ENCODE peak calls at places on chromosome 9, in seven cellular contexts. Z is GM12878, V is H1, N is GM12891, R is HepG2, L is SK-N-SH, C is K562. Q is an unnamed sample.

GRCh38 chr9:135507104-135508035 is 6.9 kb downstream of the MRPS2 start:
- DNase-seq in Z (no peak), R (no peak), N (no peak), L (peak), V (no peak), C (no peak), Q (no peak)

GRCh38 chr9:8734760-8735159 is 935.2 kb upstream of the DMAC1 start:
- DNase-seq in L (no peak), Z (no peak), N (no peak), R (no peak), V (peak), C (no peak), Q (no peak)

GRCh38 chr9:70407081-70407503 is 7.4 kb downstream of the KLF9 start:
- DNase-seq in Z (no peak), L (no peak), V (no peak), C (no peak), N (no peak), R (no peak), Q (no peak)

GRCh38 chr9:107592439-107592838 is 102.9 kb upstream of the KLF4 start:
- DNase-seq in L (no peak), C (no peak), V (no peak), N (no peak), R (no peak), Z (no peak), Q (no peak)

GRCh38 chr9:77586591-77586990 is 61.5 kb downstream of the GNA14 start:
- DNase-seq in R (no peak), V (no peak), L (no peak), C (no peak), N (no peak), Z (no peak), Q (no peak)

GRCh38 chr9:12811935-12812334 is 37.1 kb downstream of the LURAP1L start:
- DNase-seq in N (no peak), R (no peak), L (no peak), V (no peak), Z (no peak), C (no peak), Q (no peak)

GRCh38 chr9:114852050-114852594 is 46.3 kb upstream of the TNFSF15 start:
- DNase-seq in C (no peak), L (no peak), Z (no peak), N (no peak), V (no peak), R (no peak), Q (no peak)

GRCh38 chr9:93684806-93685553 is 108.6 kb downstream of the PHF2 start:
- DNase-seq in C (peak), Z (no peak), L (no peak), V (no peak), R (no peak), N (no peak), Q (no peak)

DNA sequence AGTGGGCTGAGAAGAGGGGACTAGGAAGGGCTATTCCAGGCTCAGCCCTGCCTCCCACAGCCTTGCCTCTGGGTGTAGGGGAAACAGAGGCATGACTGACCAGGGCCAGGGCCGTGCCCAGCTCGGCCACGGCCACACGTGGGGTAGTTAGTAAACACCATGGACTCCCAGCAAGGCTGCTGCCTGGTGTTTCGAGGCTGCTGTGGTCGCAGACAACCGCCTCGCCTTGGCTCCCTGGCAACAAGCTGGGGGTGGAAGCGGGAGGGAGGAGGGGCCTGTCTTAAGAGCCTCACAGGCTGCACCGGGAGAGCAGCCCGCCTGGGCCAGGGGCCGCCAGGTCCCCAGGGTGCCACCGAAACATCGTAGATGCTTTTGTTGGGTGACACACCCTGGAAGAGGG is 90.2 kb upstream of the CACNA1B start:
- DNase-seq in N (no peak), R (no peak), L (no peak), V (no peak), Z (no peak), C (no peak), Q (no peak)
- TF ChIP-seq TAF1 in N (no peak), R (no peak), L (no peak), V (no peak), Z (no peak), C (no peak), Q (no peak)

GRCh38 chr9:19998153-19998552 is 209.3 kb upstream of the SLC24A2 start:
- DNase-seq in N (no peak), L (no peak), Z (peak), C (no peak), V (no peak), R (no peak), Q (no peak)
- TF ChIP-seq POLR2AphosphoS5 in N (no peak), L (no peak), Z (no peak), C (no peak), V (no peak), R (no peak), Q (no peak)

GRCh38 chr9:91900057-91900816 is 49.8 kb downstream of the ROR2 start:
- DNase-seq in Z (no peak), C (peak), L (peak), N (no peak), V (no peak), R (no peak), Q (no peak)
- TF ChIP-seq TAF1 in Z (no peak), C (peak), L (no peak), N (no peak), V (no peak), R (no peak), Q (no peak)

GRCh38 chr9:68538200-68538599 is 2.5 kb downstream of the TMEM252 start:
- DNase-seq in V (no peak), R (no peak), L (no peak), Z (no peak), N (no peak), C (no peak), Q (no peak)
- TF ChIP-seq POLR2AphosphoS5 in V (no peak), R (no peak), L (no peak), Z (no peak), N (no peak), C (no peak), Q (no peak)

GRCh38 chr9:37292896-37293295 is 129.6 kb upstream of the GRHPR start:
- DNase-seq in L (no peak), R (no peak), V (no peak), N (no peak), C (no peak), Z (no peak), Q (no peak)

GRCh38 chr9:37290881-37291485 is 131.5 kb upstream of the GRHPR start:
- DNase-seq in R (no peak), L (no peak), N (no peak), V (no peak), C (no peak), Z (no peak), Q (no peak)

GRCh38 chr9:37295178-37295577 is 127.3 kb upstream of the GRHPR start:
- DNase-seq in V (no peak), R (no peak), N (no peak), C (no peak), L (no peak), Z (no peak), Q (no peak)

GRCh38 chr9:37295796-37296195 is 126.7 kb upstream of the GRHPR start:
- DNase-seq in L (no peak), R (no peak), Z (no peak), N (no peak), V (no peak), C (peak), Q (no peak)

DNA sequence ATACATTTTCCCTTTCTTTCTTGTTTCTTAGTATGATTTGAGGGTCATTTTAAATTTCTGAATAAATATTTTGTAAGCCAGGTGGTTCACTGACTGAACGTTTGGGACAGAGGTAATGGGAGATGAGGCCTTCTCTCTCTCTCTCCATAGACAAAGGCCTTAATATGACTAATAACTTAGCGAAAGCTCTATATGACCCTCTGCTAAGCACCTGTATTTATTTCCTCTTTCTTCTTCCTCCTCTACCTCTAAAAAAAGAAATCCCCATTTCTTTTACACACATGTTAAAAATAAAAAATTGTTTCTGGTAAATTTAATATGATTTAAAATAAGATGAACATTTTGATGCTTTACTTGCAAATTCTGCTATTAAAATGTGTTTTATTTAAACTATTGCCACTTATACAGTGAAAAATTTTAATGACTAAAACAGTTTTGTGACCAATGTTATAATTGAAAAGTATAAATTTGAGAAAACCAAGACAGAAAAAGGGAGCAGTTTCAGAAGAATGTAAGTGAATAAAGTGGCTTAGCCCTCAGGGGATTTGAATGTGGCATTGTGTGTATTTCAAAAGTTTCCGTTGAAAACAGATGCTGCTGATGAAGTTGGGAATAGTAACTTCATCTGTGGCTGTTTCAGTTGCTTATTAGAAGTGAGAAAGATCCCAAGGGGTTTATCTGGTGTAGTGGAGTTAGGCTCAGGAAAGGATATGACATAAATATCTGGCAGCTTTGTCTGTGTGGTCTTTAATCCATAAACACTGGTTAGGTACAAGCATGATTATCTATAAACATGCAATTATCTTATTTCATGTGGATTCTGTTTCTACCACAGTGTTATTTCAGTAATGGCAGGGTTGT is 128.6 kb upstream of the GRHPR start:
- DNase-seq in N (no peak), V (no peak), C (no peak), R (no peak), L (peak), Z (peak), Q (no peak)
- TF ChIP-seq TAF1 in N (no peak), V (no peak), C (no peak), R (no peak), L (no peak), Z (no peak), Q (no peak)

GRCh38 chr9:130213898-130214761 is 41.9 kb downstream of the NCS1 start:
- DNase-seq in L (peak), N (no peak), Z (no peak), C (peak), R (no peak), V (no peak), Q (no peak)

GRCh38 chr9:130215341-130216119 is 43.3 kb downstream of the NCS1 start:
- DNase-seq in L (no peak), Z (no peak), V (no peak), R (no peak), C (no peak), N (no peak), Q (no peak)

GRCh38 chr9:130211548-130212226 is 39.5 kb downstream of the NCS1 start:
- DNase-seq in N (no peak), V (no peak), R (no peak), C (no peak), L (no peak), Z (no peak), Q (no peak)

GRCh38 chr9:130214921-130215320 is 42.7 kb downstream of the NCS1 start:
- DNase-seq in V (no peak), L (no peak), C (no peak), R (no peak), Z (no peak), N (no peak), Q (no peak)

DNA sequence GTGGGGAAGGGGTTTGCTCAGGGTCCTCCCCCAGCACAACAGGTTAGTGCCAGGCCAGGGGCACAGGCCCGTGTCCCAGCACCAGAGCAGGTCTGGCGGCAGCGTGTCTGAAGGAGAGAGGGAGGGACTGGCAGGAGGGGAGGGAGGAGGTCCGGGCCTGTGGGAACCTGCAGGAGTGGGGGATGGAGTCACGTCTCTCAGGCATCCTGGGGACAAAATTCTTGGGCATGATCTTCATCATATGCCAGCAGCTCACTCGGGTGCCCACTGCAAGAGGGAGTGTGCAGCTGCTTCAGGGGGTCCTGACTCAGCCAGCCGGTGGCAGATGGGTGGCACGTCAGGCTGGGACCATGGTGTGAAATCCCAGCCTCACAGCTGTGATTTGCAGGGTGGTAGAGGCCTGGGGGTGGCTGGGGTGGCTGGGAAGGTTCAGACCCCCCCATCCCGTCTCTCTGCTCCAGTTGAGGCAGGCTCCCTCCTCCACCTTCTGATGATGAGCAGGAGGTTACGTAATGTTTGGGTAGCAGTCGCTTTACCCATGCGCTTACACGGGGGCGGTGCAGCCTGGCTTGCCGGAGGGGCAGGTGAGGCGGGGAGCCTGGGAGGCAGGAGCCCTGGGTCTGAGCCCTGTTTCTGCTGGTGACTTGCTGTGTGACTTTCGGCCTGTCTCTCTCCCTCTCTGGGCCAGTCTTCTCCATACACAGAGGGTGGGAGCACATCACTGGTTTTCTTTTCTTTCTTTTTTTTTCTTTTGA is 40.5 kb downstream of the NCS1 start:
- DNase-seq in C (no peak), L (no peak), Z (no peak), R (no peak), V (no peak), N (no peak), Q (no peak)
- TF ChIP-seq POLR2AphosphoS5 in C (no peak), L (no peak), Z (no peak), R (no peak), V (no peak), N (no peak), Q (no peak)

GRCh38 chr9:23324511-23324910 is 501.5 kb downstream of the ELAVL2 start:
- DNase-seq in V (no peak), N (no peak), Z (no peak), R (no peak), L (no peak), C (no peak), Q (no peak)
- TF ChIP-seq TAF1 in V (no peak), N (no peak), Z (no peak), R (no peak), L (no peak), C (no peak), Q (no peak)

DNA sequence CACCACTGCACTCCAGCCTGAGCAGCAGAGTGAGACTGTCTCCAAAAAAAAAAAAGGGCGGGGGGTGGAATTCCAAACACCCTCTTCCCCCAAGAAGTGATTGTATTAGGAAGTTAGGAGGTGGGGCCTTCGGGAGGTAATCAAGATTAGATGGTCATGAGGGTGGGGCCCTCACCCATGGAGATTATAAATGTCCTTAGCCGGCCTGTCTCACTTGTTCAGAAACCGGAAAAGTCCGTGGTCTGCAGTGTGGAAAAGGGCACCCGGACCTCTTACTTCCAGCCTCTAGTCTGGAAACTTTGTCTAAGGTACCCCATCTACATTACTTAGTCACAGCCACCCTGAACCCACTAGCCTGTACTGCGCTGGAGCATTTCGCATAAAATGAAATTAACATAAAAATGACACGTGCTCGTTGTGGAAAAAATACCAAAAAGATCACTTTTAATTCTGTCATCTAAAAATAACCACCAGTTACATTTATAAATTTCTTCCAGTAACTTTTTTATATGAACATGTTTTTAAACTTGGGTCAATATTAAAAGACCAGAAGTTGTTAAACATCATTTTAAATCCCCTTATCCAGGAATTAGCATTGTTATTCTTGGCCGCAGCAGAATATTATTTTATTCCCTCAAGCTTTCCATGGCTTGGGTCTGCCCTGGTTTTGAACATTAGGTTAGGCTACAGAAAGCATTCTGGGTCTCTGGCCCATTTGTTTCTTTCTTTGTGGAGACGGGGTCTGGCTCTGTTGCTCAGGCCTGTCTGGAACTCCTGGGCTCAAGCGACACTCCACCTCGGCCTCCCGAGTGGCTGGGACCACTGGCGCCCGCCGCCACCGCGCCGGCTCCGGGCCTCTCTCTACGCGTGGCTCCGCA is 1.1 kb upstream of the CKS2 start:
- DNase-seq in L (peak), V (no peak), R (no peak), C (peak), Z (no peak), N (no peak), Q (no peak)
- TF ChIP-seq POLR2AphosphoS5 in L (no peak), V (peak), R (no peak), C (peak), Z (peak), N (no peak), Q (no peak)

GRCh38 chr9:22452415-22453010 is 5.9 kb downstream of the DMRTA1 start:
- DNase-seq in C (no peak), L (no peak), V (no peak), R (peak), N (no peak), Z (no peak), Q (no peak)

GRCh38 chr9:22457448-22457847 is 10.8 kb downstream of the DMRTA1 start:
- DNase-seq in Z (no peak), V (no peak), C (no peak), R (no peak), L (no peak), N (no peak), Q (no peak)

GRCh38 chr9:22455181-22455580 is 8.6 kb downstream of the DMRTA1 start:
- DNase-seq in N (no peak), L (no peak), Z (no peak), V (no peak), R (no peak), C (no peak), Q (no peak)

DNA sequence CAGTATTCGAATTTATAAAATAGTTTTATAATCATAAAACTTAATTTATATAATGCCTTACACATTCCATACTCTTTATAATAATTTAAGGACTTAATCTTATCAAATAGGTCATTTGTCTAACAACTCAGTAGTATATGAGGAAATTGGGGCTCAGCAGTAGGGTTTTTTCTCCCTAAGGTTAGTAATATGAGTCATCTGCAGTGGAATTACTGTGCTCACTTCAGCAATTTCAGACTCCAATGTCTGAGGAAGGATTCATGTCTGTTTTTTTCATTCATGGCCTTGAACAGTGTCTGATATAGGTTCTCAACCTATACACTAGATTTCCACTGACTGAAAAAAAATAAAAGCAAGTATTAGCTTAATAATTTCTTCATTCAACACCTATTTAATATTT is 7.4 kb downstream of the DMRTA1 start:
- DNase-seq in Z (no peak), R (no peak), N (no peak), C (no peak), V (no peak), L (no peak), Q (no peak)
- TF ChIP-seq TAF1 in Z (no peak), R (no peak), N (no peak), C (no peak), V (no peak), L (no peak), Q (no peak)

GRCh38 chr9:27126682-27127081 is 17.7 kb downstream of the TEK start:
- DNase-seq in N (no peak), R (no peak), V (no peak), C (no peak), L (no peak), Z (no peak), Q (no peak)
- TF ChIP-seq POLR2AphosphoS5 in N (no peak), R (no peak), V (no peak), C (no peak), L (no peak), Z (no peak), Q (no peak)